ENCODE peak calls at places on chromosomes 5 and 9, in seven cellular contexts. Y is GM12878, T is HCT116, G is endothelial cell of umbilical vein, N is H1, F is K562, O is HepG2. Z is an unnamed sample.

GRCh38 chr5:7815757-7816534 is 35.0 kb downstream of the CFAP90 start:
- DNase-seq in Y (peak; percentile 20), T (peak; percentile 63), G (peak; percentile 30), N (peak; percentile 77), F (peak; percentile 86), O (peak; percentile 70), Z (no peak)

GRCh38 chr5:54619732-54620582 is 102.4 kb downstream of the SNX18 start:
- DNase-seq in Y (no peak), T (no peak), G (no peak), N (no peak), F (no peak), O (no peak), Z (no peak)

GRCh38 chr9:105694320-105694847 is at the start of gene TMEM38B:
- DNase-seq in Y (no peak), T (peak; percentile 48), G (peak; percentile 79), N (peak; percentile 38), F (peak; percentile 94), O (peak; percentile 50), Z (no peak)

GRCh38 chr5:93789173-93790070 is 48.0 kb upstream of the POU5F2 start:
- DNase-seq in Y (no peak), T (no peak), G (peak; percentile 56), N (no peak), F (no peak), O (no peak), Z (no peak)

GRCh38 chr9:107768224-107768623 is 278.7 kb upstream of the KLF4 start:
- DNase-seq in Y (no peak), T (no peak), G (peak; percentile 59), N (no peak), F (no peak), O (no peak), Z (no peak)

GRCh38 chr9:83622433-83622813 is 520 bp upstream of the IDNK start:
- DNase-seq in Y (no peak), T (no peak), G (no peak), N (no peak), F (no peak), O (no peak), Z (no peak)

GRCh38 chr5:38994329-38994927 is 79.8 kb downstream of the RICTOR start:
- DNase-seq in Y (no peak), T (peak; percentile 4), G (peak; percentile 76), N (no peak), F (peak; percentile 21), O (peak; percentile 64), Z (no peak)

GRCh38 chr9:134619456-134619982 is 22.1 kb upstream of the COL5A1 start:
- DNase-seq in Y (no peak), T (no peak), G (no peak), N (no peak), F (no peak), O (no peak), Z (no peak)

GRCh38 chr9:121645853-121646807 is 5.3 kb upstream of the DAB2IP start:
- DNase-seq in Y (no peak), T (no peak), G (no peak), N (no peak), F (no peak), O (no peak), Z (no peak)

GRCh38 chr9:112075009-112075378 is 100.1 kb downstream of the SUSD1 start:
- DNase-seq in Y (no peak), T (no peak), G (no peak), N (no peak), F (no peak), O (no peak), Z (no peak)

GRCh38 chr9:34988218-34989055 is 1.1 kb upstream of the DNAJB5 start:
- DNase-seq in Y (no peak), T (no peak), G (no peak), N (no peak), F (peak; percentile 36), O (no peak), Z (no peak)

GRCh38 chr5:177111720-177112394 is 21.7 kb upstream of the NSD1 start:
- DNase-seq in Y (no peak), T (peak; percentile 38), G (peak; percentile 63), N (peak; percentile 76), F (peak; percentile 78), O (peak; percentile 67), Z (no peak)

GRCh38 chr5:111775224-111775623 is 18.2 kb upstream of the NREP start:
- DNase-seq in Y (no peak), T (no peak), G (no peak), N (no peak), F (no peak), O (no peak), Z (no peak)

GRCh38 chr5:111772456-111772855 is 15.5 kb upstream of the NREP start:
- DNase-seq in Y (no peak), T (no peak), G (no peak), N (no peak), F (no peak), O (no peak), Z (no peak)

GRCh38 chr5:111777382-111777781 is 20.4 kb upstream of the NREP start:
- DNase-seq in Y (no peak), T (no peak), G (no peak), N (no peak), F (no peak), O (no peak), Z (no peak)

GRCh38 chr5:111776903-111777302 is 19.9 kb upstream of the NREP start:
- DNase-seq in Y (no peak), T (no peak), G (no peak), N (no peak), F (no peak), O (no peak), Z (no peak)

DNA sequence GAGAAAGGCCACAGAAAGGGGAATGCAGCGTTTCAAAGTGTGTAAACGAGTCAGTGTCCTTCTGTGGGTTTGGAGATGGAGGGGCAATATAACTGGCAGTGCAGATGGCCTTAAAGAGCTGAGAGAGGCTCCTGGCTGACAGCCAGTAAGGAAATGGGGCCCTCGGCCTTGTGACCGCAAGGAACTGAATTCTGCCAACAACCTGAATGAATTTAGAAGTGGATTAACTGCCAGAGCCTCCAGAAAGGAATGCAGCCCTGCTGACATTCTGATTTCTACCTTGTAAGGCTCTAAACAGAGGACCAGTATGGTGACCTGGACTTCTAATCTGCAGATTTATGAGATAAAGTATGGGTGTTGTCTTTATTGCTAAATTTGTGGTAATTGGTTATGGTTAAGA is 17.5 kb upstream of the NREP start:
- DNase-seq in Y (no peak), T (no peak), G (peak; percentile 77), N (no peak), F (no peak), O (no peak), Z (no peak)
- H3K9ac ChIP-seq in Y (no peak overlapping the region), T (no peak overlapping the region), G (no peak overlapping the region), N (no peak overlapping the region), F (no peak overlapping the region), O (no peak overlapping the region), Z (no peak overlapping the region)

GRCh38 chr9:2979893-2980292 is 136.0 kb upstream of the PUM3 start:
- DNase-seq in Y (no peak), T (no peak), G (no peak), N (no peak), F (no peak), O (no peak), Z (no peak)

GRCh38 chr9:2985343-2985742 is 141.4 kb upstream of the PUM3 start:
- DNase-seq in Y (no peak), T (no peak), G (no peak), N (no peak), F (no peak), O (no peak), Z (no peak)

GRCh38 chr9:2987679-2988078 is 143.8 kb upstream of the PUM3 start:
- DNase-seq in Y (no peak), T (no peak), G (no peak), N (no peak), F (no peak), O (no peak), Z (no peak)

DNA sequence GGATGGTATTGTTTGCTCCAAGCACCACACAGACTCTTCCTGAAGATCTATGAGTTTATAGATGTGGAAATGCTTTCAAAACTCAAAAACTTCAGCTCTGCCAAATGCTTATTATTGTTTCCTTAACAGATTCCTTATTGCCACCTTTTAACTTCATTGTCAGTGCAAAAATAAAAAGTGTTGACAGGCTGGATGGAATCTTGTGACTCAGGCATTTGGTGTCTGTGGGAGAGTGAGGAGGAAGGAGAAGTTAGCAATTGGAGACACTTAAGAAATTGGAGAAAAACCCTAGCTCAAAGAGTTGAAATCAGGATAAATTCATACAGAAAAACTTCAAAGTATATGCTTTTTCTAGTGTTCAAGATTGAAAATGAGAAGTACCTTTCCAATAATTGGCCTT is 140.6 kb upstream of the PUM3 start:
- DNase-seq in Y (no peak), T (no peak), G (no peak), N (no peak), F (no peak), O (no peak), Z (no peak)
- TF ChIP-seq EZH2 in Y (no peak), T (no peak), G (no peak), N (no peak), F (no peak), O (no peak), Z (no peak)

GRCh38 chr9:128631636-128632035 is 25.0 kb downstream of the DYNC2I2 start:
- DNase-seq in Y (no peak), T (no peak), G (no peak), N (no peak), F (no peak), O (no peak), Z (no peak)

GRCh38 chr9:128628471-128629048 is 28.1 kb downstream of the DYNC2I2 start:
- DNase-seq in Y (no peak), T (no peak), G (no peak), N (no peak), F (peak; percentile 62), O (peak; percentile 23), Z (no peak)

GRCh38 chr9:128632066-128632465 is 24.6 kb downstream of the DYNC2I2 start:
- DNase-seq in Y (no peak), T (no peak), G (no peak), N (no peak), F (no peak), O (no peak), Z (no peak)

GRCh38 chr9:128629136-128629535 is 27.5 kb downstream of the DYNC2I2 start:
- DNase-seq in Y (no peak), T (no peak), G (no peak), N (no peak), F (no peak), O (no peak), Z (no peak)

DNA sequence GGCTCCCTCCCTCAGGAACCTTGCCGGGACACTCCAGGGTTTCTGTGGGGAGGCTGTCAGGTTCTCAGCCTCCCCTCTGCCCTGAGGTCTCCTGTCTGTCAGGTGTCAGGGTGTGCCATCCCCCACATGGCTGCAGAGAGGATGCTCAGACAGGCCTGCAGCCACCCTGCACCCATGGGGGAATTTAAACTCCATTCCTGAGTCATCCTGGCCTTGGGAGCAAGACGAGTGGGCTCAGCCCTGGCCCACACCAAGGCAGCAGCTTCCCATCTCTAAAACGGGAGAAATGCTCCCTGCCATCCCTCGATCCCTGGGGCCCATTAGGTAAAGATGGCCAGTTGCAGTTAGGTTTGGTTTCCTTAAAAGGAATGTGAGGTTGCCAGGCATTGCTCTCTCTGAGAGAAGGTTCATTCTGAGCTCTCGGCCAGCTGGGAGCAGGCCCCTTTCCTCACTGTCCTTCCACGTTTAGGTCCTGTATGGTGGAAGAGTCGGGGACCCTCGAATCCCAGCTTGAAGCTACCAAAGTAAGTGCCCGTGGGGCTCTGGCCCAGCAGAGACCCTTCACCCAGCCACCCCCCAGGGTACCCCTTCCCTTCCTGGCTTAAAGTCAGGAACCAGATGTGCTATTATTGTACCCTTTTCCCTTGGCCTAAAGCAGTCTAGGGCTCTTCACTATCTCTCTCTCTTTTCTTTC is 26.6 kb downstream of the DYNC2I2 start:
- DNase-seq in Y (no peak), T (no peak), G (no peak), N (no peak), F (no peak), O (no peak), Z (no peak)
- TF ChIP-seq POLR2AphosphoS5 in Y (no peak), T (no peak), G (no peak), N (no peak), F (no peak), O (no peak), Z (no peak)

GRCh38 chr5:32714836-32715235 is 3.7 kb downstream of the NPR3 start:
- DNase-seq in Y (no peak), T (no peak), G (no peak), N (no peak), F (no peak), O (no peak), Z (no peak)
- H3K9ac ChIP-seq in Y (no peak overlapping the region), T (no peak overlapping the region), G (no peak overlapping the region), N (no peak overlapping the region), F (no peak overlapping the region), O (no peak overlapping the region), Z (no peak overlapping the region)

Z was measured in SK-N-MC.